ENCODE peak calls at places on chromosomes 7 and 10, in four cellular contexts. H, T, P and U are unnamed samples.

GRCh38 chr7:101681170-101682007 is 52.3 kb upstream of the MYL10 start:
- DNase-seq in H (peak), T (peak), P (peak), U (peak)

GRCh38 chr7:44762300-44762699 is 13.7 kb downstream of the ZMIZ2 start:
- DNase-seq in H (no peak), T (no peak), P (no peak), U (no peak)

GRCh38 chr10:103765168-103765567 is 90.2 kb downstream of the SH3PXD2A start:
- DNase-seq in H (peak), T (peak), P (no peak), U (peak)

GRCh38 chr7:34087892-34088891 is 182.9 kb downstream of the BMPER start:
- DNase-seq in H (peak), T (peak), P (peak), U (peak)

GRCh38 chr7:78587443-78588044 is 789.0 kb downstream of the PHTF2 start:
- DNase-seq in H (peak), T (peak), P (peak), U (no peak)

GRCh38 chr7:141550694-141551079 is 523 bp upstream of the AGK start:
- DNase-seq in H (peak), T (no peak), P (peak), U (peak)

GRCh38 chr10:1746796-1747195 is 9.5 kb upstream of the ADARB2 start:
- DNase-seq in H (no peak), T (no peak), P (no peak), U (no peak)

GRCh38 chr10:114603943-114604342 is 54.1 kb downstream of the ABLIM1 start:
- DNase-seq in H (no peak), T (peak), P (no peak), U (peak)

GRCh38 chr10:89003344-89003743 is 12.7 kb downstream of the FAS start:
- DNase-seq in H (no peak), T (no peak), P (no peak), U (peak)

DNA sequence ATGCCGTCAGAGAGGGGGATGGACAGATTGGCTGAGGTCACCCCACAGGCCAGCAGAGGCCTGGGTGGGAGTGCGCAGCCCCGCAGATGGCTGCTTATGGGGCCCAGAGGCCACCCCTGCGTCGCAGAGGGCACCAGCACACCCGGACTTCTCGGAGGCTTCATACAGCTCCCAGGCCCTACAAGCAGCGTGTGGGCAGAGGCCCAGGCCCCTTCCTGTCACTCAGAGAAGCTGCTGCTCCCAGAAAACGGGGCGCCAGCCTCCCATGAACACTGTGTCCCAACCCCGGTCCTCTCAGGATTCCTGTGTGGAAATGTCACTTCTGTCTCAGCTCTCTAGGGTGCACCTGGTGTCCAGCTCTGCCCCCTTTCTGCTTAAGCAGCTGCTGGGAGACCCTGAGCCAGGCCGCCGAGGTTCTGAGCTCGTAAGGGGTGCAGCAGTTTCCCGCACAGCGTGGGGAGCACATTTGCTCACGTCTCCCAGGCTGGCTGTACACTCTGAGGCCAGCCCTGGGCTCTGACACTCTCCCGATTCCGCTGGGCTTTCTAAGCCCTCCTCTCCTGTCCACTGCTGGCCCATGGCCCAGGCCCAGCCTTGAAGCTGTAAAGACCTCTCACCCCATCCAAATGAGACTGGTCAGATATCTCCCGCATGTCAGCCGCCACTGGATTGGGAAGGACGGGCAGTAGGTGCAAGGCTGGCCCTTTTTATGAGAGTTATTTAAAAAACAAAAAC is 6.8 kb downstream of the GPR146 start:
- DNase-seq in H (no peak), T (no peak), P (no peak), U (no peak)
- H3K27ac ChIP-seq in H (no peak), T (no peak), P (no peak), U (no peak)

DNA sequence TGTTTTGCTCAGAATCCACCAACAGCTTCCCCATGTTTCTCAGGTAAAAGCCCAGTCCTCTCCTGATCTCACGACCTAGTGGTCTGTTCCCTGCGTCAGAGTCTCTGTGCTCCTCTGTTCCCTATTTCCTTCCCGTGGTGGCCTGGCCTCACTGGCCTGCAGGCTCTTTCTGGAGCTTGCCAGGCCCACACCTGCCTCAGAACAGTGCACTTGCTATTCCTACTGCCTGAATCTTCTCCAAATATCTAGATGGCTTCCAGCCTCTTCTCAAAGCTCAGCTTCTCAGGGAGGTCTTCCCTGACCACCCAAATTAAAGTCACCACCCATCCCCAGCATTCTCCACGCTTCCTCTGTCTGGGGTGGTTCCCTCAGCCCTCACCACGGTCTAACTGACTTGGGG is 165.3 kb downstream of the USP6NL start:
- DNase-seq in H (no peak), T (no peak), P (no peak), U (no peak)
- TF ChIP-seq EZH2 in H (no peak), T (no peak), P (no peak), U (no peak)

DNA sequence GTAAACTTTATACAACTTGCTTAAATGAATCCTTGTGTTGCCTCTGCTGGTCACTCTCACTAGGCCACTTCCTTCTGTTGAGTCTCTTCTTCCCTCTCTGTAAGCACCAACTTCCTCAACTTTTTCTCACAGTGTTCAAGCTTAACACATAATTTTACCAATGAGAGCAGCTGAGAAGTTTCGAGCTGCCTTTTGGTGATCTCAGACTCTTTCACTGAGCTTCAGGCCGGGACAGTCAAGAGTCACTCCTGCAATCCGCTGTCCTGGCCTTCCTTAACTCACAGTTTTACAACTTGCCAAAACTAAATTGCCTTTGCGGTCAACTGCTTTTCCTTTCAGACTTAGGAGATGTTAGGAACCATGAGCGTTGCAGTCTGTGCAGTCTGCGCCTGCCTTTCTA is 47.4 kb downstream of the PRPF18 start:
- DNase-seq in H (no peak), T (no peak), P (no peak), U (no peak)
- H3K27ac ChIP-seq in H (no peak), T (peak), P (no peak), U (no peak)

GRCh38 chr10:44413416-44413815 is 28.5 kb upstream of the CXCL12 start:
- DNase-seq in H (no peak), T (no peak), P (no peak), U (no peak)
- TF ChIP-seq EZH2 in H (no peak), T (no peak), P (no peak), U (no peak)